ENCODE peak calls at places on chromosomes 4 and X, in five cellular contexts. K is tibial nerve, X is left ventricle myocardium inferior, G is cardiac muscle cell, L is brain microvascular endothelial cell. W is an unnamed sample.

GRCh38 chr4:26368685-26369084 is 47.9 kb downstream of the RBPJ start:
- DNase-seq in K (no peak), G (no peak), L (no peak), X (no peak), W (no peak)

GRCh38 chr4:39348371-39349265 is 17.5 kb downstream of the RFC1 start:
- DNase-seq in G (no peak), L (peak), X (no peak), K (no peak), W (no peak)

GRCh38 chrX:46865281-46865680 is 28.4 kb downstream of the RP2 start:
- DNase-seq in K (no peak), X (no peak), G (peak), L (peak), W (no peak)

GRCh38 chr4:82753238-82753637 is 45.4 kb downstream of the SCD5 start:
- DNase-seq in L (no peak), K (no peak), X (no peak), G (no peak), W (no peak)

GRCh38 chr4:122666527-122667245 is 45.8 kb upstream of the IL21 start:
- DNase-seq in X (no peak), L (peak), K (no peak), G (peak), W (peak)

GRCh38 chr4:82851902-82852750 is 38.8 kb downstream of the SEC31A start:
- DNase-seq in L (no peak), K (no peak), X (no peak), G (peak), W (no peak)

GRCh38 chr4:159508917-159509500 is 406.1 kb downstream of the RAPGEF2 start:
- DNase-seq in X (no peak), L (peak), G (peak), K (no peak), W (no peak)

GRCh38 chr4:128812360-128812958 is 3.0 kb downstream of the JADE1 start:
- DNase-seq in G (peak), K (peak), X (no peak), L (peak), W (no peak)

GRCh38 chr4:1516261-1516660 is 110.0 kb upstream of the NKX1-1 start:
- DNase-seq in G (no peak), L (no peak), K (no peak), X (no peak), W (no peak)

GRCh38 chr4:175176710-175177109 is 258.6 kb downstream of the ADAM29 start:
- DNase-seq in G (no peak), L (no peak), X (no peak), K (no peak), W (no peak)

GRCh38 chr4:142091691-142092182 is 455.4 kb downstream of the IL15 start:
- DNase-seq in G (peak), L (peak), X (no peak), K (peak), W (peak)

GRCh38 chr4:87444741-87445140 is 22.4 kb downstream of the NUDT9 start:
- DNase-seq in X (no peak), L (no peak), G (no peak), K (no peak), W (no peak)

GRCh38 chr4:2827071-2827873 is 16.4 kb upstream of the ADD1 start:
- DNase-seq in G (no peak), L (no peak), K (no peak), X (peak), W (no peak)

GRCh38 chrX:7435822-7436221 is 287.9 kb upstream of the PUDP start:
- DNase-seq in L (no peak), G (no peak), X (no peak), K (no peak), W (no peak)

GRCh38 chr4:76406070-76406469 is 14.9 kb downstream of the CCDC158 start:
- DNase-seq in X (no peak), G (no peak), L (no peak), K (no peak), W (no peak)

GRCh38 chr4:655735-656151 is 18.3 kb downstream of the ATP5ME start:
- DNase-seq in G (no peak), X (no peak), L (no peak), K (no peak), W (no peak)

GRCh38 chr4:7826176-7826908 is 113.3 kb downstream of the AFAP1 start:
- DNase-seq in X (no peak), G (no peak), K (no peak), L (no peak), W (no peak)

GRCh38 chrX:119240356-119240755 is 4.3 kb downstream of the PGRMC1 start:
- DNase-seq in X (no peak), K (no peak), L (peak), G (peak), W (peak)

GRCh38 chr4:103567591-103567990 is 152.2 kb downstream of the TACR3 start:
- DNase-seq in K (no peak), X (no peak), G (no peak), L (no peak), W (no peak)

GRCh38 chr4:162115323-162115722 is 48.5 kb downstream of the FSTL5 start:
- DNase-seq in K (no peak), L (no peak), G (no peak), X (no peak), W (no peak)

GRCh38 chrX:130197464-130197863 is 25.7 kb downstream of the RAB33A start:
- DNase-seq in L (no peak), X (peak), G (no peak), K (no peak), W (no peak)

GRCh38 chrX:121301822-121302221 is 254.4 kb downstream of the GLUD2 start:
- DNase-seq in K (no peak), L (no peak), X (no peak), G (no peak), W (no peak)

GRCh38 chrX:121298499-121298898 is 251.1 kb downstream of the GLUD2 start:
- DNase-seq in X (no peak), G (no peak), L (no peak), K (no peak), W (no peak)

DNA sequence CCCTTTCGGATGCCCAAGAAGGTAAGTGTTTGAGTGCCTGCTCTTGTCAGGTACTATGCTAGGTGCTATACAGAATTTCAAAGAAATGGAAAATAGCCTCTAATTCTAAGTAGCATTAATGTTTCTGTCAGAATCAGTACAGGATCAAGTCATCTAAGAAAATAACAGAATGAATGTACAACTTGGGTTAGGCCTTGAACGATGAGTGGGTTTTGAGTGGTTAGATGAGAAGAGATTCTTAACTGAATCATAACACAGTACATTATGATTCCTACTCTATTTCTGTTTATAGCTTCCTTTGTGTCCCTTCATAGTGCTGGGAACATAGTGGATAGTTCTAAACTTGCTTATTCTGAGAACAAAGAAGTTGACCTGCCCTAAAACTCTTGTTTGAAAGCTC is 253.9 kb downstream of the GLUD2 start:
- DNase-seq in G (no peak), K (no peak), L (no peak), X (no peak), W (no peak)
- H3K4me3 ChIP-seq in G (no peak), K (no peak), L (no peak), X (no peak), W (no peak)

GRCh38 chrX:70664726-70665125 is 220.1 kb downstream of the DLG3 start:
- DNase-seq in L (peak), X (no peak), K (no peak), G (peak), W (no peak)
- TF ChIP-seq CTCF in L (peak), X (peak), K (no peak), G (peak), W (peak)

DNA sequence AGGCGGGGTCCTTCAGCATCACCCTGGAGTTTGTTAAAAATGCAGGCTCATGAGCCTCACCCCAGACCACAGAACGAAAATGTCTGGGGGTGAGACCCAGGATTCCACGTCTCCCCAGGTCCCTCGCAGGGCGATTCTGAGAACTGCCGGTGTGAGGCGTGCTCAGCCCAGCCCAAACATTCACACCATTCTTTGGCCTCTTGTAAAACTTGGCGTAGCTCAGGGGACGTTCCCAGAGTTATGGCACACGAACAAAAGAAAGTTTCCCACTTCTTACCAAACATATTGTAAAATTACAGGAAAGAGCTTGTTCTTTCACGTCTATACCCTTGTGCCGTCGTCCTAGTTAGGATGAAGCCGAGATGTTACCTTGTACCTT is 12.9 kb downstream of the CD99 start:
- DNase-seq in G (peak), K (peak), L (no peak), X (peak), W (no peak)
- H3K4me3 ChIP-seq in G (no peak), K (no peak), L (no peak), X (peak), W (no peak)

DNA sequence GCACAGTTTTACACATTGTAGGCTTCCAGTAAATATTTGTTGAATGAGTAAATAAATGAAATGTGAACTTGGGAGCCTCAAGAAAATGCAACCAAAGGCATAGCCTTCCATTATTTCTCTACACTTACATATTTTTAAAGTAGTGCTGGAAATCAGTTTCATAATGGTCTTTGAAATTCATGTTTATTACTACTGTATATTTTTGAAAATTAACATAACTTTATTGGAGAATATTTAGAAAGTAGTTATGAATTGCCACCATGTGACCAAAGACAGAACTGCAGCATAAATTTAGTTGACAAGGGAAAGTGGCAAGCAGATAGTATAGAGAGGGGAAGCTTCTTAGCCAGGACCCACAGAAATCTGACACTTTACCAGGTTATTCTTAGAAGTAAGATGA is 6.4 kb downstream of the TCEAL8 start:
- DNase-seq in G (peak), X (no peak), K (peak), L (no peak), W (no peak)
- TF ChIP-seq CTCF in G (peak), X (peak), K (no peak), L (peak), W (peak)

GRCh38 chr4:89305712-89306437 is 1.7 kb downstream of the GPRIN3 start:
- DNase-seq in K (no peak), G (peak), X (no peak), L (peak), W (no peak)
- H3K4me3 ChIP-seq in K (no peak), G (peak), X (peak), L (no peak), W (no peak)

GRCh38 chrX:48806088-48806487 is 4.2 kb downstream of the HDAC6 start:
- DNase-seq in G (no peak), K (no peak), L (no peak), X (no peak), W (no peak)
- TF ChIP-seq CTCF in G (no peak), K (no peak), L (no peak), X (no peak), W (no peak)